ENCODE peak calls at places on chromosomes 12 and 14, in four cellular contexts. O is fibroblast of the aortic adventitia, Y is H54, E is NCI-H1092 treated with DMSO at 0.1 percent for 48 hours. Q is an unnamed sample.

GRCh38 chr12:34022079-34022830 is at the start of gene ALG10:
- DNase-seq in O (peak), Y (peak), E (peak), Q (peak)

GRCh38 chr14:104048758-104049496 is 36.6 kb upstream of the ASPG start:
- DNase-seq in O (no peak), Y (no peak), E (no peak), Q (no peak)

GRCh38 chr14:52781629-52782028 is 9.8 kb downstream of the GNPNAT1 start:
- DNase-seq in O (peak), Y (no peak), E (no peak), Q (no peak)

GRCh38 chr12:110039085-110039807 is 9.1 kb downstream of the C12orf76 start:
- DNase-seq in O (peak), Y (peak), E (no peak), Q (no peak)

GRCh38 chr12:14836336-14837210 is 6.8 kb downstream of the ART4 start:
- DNase-seq in O (peak), Y (no peak), E (no peak), Q (no peak)

GRCh38 chr14:23378612-23379220 is 1.9 kb downstream of the CMTM5 start:
- DNase-seq in O (no peak), Y (no peak), E (no peak), Q (no peak)

GRCh38 chr14:100564506-100564905 is 22.7 kb downstream of the BEGAIN start:
- DNase-seq in O (no peak), Y (no peak), E (no peak), Q (no peak)

GRCh38 chr12:127811988-127812387 is 455.0 kb upstream of the TMEM132C start:
- DNase-seq in O (peak), Y (peak), E (no peak), Q (no peak)

GRCh38 chr12:51635371-51635770 is 44.3 kb downstream of the SCN8A start:
- DNase-seq in O (no peak), Y (no peak), E (no peak), Q (no peak)

GRCh38 chr12:117024961-117025480 is 74.2 kb downstream of the TESC start:
- DNase-seq in O (no peak), Y (no peak), E (no peak), Q (no peak)